ENCODE peak calls at places on chromosomes 1 and 21, in six cellular contexts. E, Z, G, C, O and R are unnamed samples. For H3K27me3 and H3K36me3, the result is how much of the 10 kb centered on the place peaks cover.

GRCh38 chr21:36783612-36784383 is 84.9 kb downstream of the SIM2 start:
- DNase-seq in E (no peak), Z (no peak), G (peak), C (peak), O (no peak), R (peak)

GRCh38 chr1:213366141-213366831 is 315.2 kb downstream of the RPS6KC1 start:
- DNase-seq in E (no peak), Z (no peak), G (no peak), C (no peak), O (no peak), R (no peak)

GRCh38 chr1:93579891-93580290 is 101.7 kb downstream of the BCAR3 start:
- DNase-seq in E (peak), Z (peak), G (peak), C (peak), O (no peak), R (peak)

GRCh38 chr1:61853545-61853944 is 111.3 kb downstream of the PATJ start:
- DNase-seq in E (no peak), Z (no peak), G (peak), C (no peak), O (no peak), R (no peak)

GRCh38 chr1:48470506-48470905 is 1.5 kb downstream of the SPATA6 start:
- DNase-seq in E (peak), Z (peak), G (peak), C (peak), O (peak), R (no peak)

GRCh38 chr1:176691251-176692228 is 228.6 kb downstream of the PAPPA2 start:
- DNase-seq in E (peak), Z (no peak), G (peak), C (peak), O (peak), R (no peak)

GRCh38 chr1:8689431-8690252 is 127.8 kb downstream of the RERE start:
- DNase-seq in E (no peak), Z (no peak), G (no peak), C (no peak), O (peak), R (no peak)

GRCh38 chr1:11384170-11384554 is 94.8 kb upstream of the DISP3 start:
- DNase-seq in E (no peak), Z (no peak), G (no peak), C (peak), O (no peak), R (no peak)

GRCh38 chr1:78145105-78145580 is 99.4 kb downstream of the GIPC2 start:
- DNase-seq in E (peak), Z (peak), G (peak), C (peak), O (peak), R (peak)

GRCh38 chr1:170247751-170248521 is 102.2 kb downstream of the NTMT2 start:
- DNase-seq in E (no peak), Z (no peak), G (peak), C (peak), O (no peak), R (no peak)

GRCh38 chr1:221117133-221117532 is 237.9 kb downstream of the HLX start:
- DNase-seq in E (no peak), Z (no peak), G (peak), C (no peak), O (no peak), R (no peak)

GRCh38 chr1:10939654-10940450 is 72.6 kb upstream of the TARDBP start:
- DNase-seq in E (no peak), Z (no peak), G (no peak), C (no peak), O (no peak), R (no peak)

GRCh38 chr1:98556521-98557158 is 104.9 kb upstream of the SNX7 start:
- DNase-seq in E (peak), Z (no peak), G (peak), C (no peak), O (peak), R (no peak)

GRCh38 chr1:1037366-1038327 is 17.7 kb downstream of the AGRN start:
- DNase-seq in E (peak), Z (peak), G (no peak), C (no peak), O (no peak), R (no peak)

GRCh38 chr1:201703646-201704438 is 125.1 kb upstream of the IPO9 start:
- DNase-seq in E (peak), Z (peak), G (peak), C (peak), O (peak), R (peak)

GRCh38 chr1:114145504-114146160 is 8.0 kb downstream of the SYT6 start:
- DNase-seq in E (no peak), Z (no peak), G (no peak), C (no peak), O (peak), R (no peak)

GRCh38 chr1:211632808-211633522 is 42.5 kb downstream of the NEK2 start:
- DNase-seq in E (no peak), Z (no peak), G (peak), C (peak), O (no peak), R (peak)

GRCh38 chr1:91527781-91528180 is 27.1 kb downstream of the CDC7 start:
- DNase-seq in E (no peak), Z (no peak), G (peak), C (no peak), O (no peak), R (no peak)

GRCh38 chr1:41360074-41361027 is 883 bp upstream of the FOXO6 start:
- DNase-seq in E (peak), Z (no peak), G (no peak), C (no peak), O (peak), R (no peak)

GRCh38 chr1:241934843-241935242 is 22.7 kb upstream of the BECN2 start:
- DNase-seq in E (no peak), Z (no peak), G (no peak), C (no peak), O (no peak), R (no peak)

GRCh38 chr1:8448906-8449661 is 131.2 kb downstream of the SLC45A1 start:
- DNase-seq in E (no peak), Z (no peak), G (peak), C (peak), O (no peak), R (peak)

GRCh38 chr1:3654549-3655281 is 2.4 kb downstream of the TP73 start:
- DNase-seq in E (no peak), Z (no peak), G (no peak), C (no peak), O (no peak), R (no peak)

GRCh38 chr1:183901748-183902341 is 96.9 kb downstream of the RGL1 start:
- DNase-seq in E (no peak), Z (no peak), G (no peak), C (peak), O (no peak), R (no peak)

GRCh38 chr1:44405804-44406743 is 1.0 kb downstream of the RNF220 start:
- DNase-seq in E (no peak), Z (no peak), G (peak), C (no peak), O (peak), R (no peak)

GRCh38 chr1:222288056-222288455 is 259.8 kb downstream of the HHIPL2 start:
- DNase-seq in E (no peak), Z (no peak), G (peak), C (no peak), O (no peak), R (no peak)

GRCh38 chr1:19166066-19166465 is 44.0 kb downstream of the UBR4 start:
- DNase-seq in E (peak), Z (no peak), G (no peak), C (no peak), O (no peak), R (no peak)

GRCh38 chr1:100265562-100265930 is 470 bp upstream of the RTCA start:
- DNase-seq in E (peak), Z (no peak), G (peak), C (peak), O (peak), R (no peak)

GRCh38 chr1:31753623-31754349 is 10.4 kb downstream of the ADGRB2 start:
- DNase-seq in E (peak), Z (peak), G (peak), C (no peak), O (no peak), R (no peak)

GRCh38 chr1:41862411-41863221 is 56.1 kb downstream of the HIVEP3 start:
- DNase-seq in E (no peak), Z (no peak), G (peak), C (peak), O (no peak), R (peak)

GRCh38 chr1:43344267-43344666 is 6.6 kb downstream of the MPL start:
- DNase-seq in E (peak), Z (no peak), G (no peak), C (no peak), O (no peak), R (no peak)

GRCh38 chr1:111656093-111657017 is 36.8 kb downstream of the RAP1A start:
- DNase-seq in E (peak), Z (no peak), G (peak), C (peak), O (peak), R (no peak)

GRCh38 chr1:145828368-145829016 is 4.5 kb downstream of the POLR3C start:
- DNase-seq in E (no peak), Z (no peak), G (no peak), C (no peak), O (no peak), R (no peak)

GRCh38 chr1:91124989-91125417 is 103.2 kb upstream of the ZNF644 start:
- DNase-seq in E (no peak), Z (no peak), G (no peak), C (no peak), O (no peak), R (no peak)

GRCh38 chr1:170660281-170660713 is 3.6 kb upstream of the PRRX1 start:
- DNase-seq in E (no peak), Z (no peak), G (peak), C (no peak), O (peak), R (no peak)

DNA sequence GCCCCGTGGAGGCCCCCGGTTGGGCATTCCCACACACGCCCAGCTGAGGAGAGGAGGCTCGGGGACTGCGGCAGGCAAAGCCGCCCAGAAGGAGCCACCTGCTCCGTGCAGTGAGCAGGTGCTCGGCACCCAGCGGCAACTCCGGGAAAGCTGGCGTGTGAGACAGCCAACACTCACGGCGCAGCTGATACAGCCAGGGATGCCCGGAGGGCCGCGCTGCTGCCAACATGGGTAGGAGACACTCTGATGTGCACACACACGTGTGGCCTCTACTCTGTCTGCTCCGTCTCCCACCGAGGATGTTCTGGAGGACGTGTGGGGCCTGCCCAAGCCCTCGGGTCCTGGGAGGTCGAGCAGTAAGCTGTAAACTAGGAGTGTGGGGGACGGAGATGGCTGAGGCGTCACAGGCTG is 12.9 kb downstream of the MORN1 start:
- DNase-seq in E (peak), Z (no peak), G (no peak), C (no peak), O (no peak), R (no peak)
- H3K27me3 ChIP-seq in E (under half), Z (under half), G (under half), C (under half), O (under half), R (under half)

DNA sequence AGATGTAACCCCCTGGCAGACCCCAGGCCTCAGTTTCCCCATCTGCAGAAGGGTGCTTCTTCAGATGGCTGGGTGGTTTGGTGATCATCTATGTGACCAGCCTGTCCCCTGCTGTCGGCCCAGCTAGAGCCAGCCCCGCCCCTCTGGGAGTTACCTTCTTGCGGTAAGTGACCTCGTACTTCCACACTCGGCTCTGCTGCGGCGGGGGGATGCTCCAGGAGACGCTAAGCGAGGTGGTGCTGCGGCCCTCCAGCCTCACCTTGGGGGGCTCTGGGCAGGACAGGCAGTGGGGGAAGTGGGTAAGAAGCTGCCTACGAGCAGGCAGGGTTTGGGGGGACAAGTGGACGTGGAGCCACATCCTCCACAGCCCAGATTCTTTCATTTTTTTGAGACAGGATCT is 20.4 kb downstream of the EPHA2 start:
- DNase-seq in E (no peak), Z (no peak), G (no peak), C (no peak), O (no peak), R (no peak)
- H3K36me3 ChIP-seq in E (under half), Z (half or more), G (under half), C (half or more), O (under half), R (half or more)

GRCh38 chr1:154802336-154803003 is 67.6 kb downstream of the KCNN3 start:
- DNase-seq in E (no peak), Z (no peak), G (no peak), C (no peak), O (no peak), R (no peak)
- H3K27me3 ChIP-seq in E (under half), Z (under half), G (half or more), C (half or more), O (under half), R (under half)

GRCh38 chr1:223802602-223803001 is 43.1 kb downstream of the TP53BP2 start:
- DNase-seq in E (no peak), Z (no peak), G (no peak), C (no peak), O (no peak), R (no peak)

GRCh38 chr1:223802032-223802431 is 43.7 kb downstream of the TP53BP2 start:
- DNase-seq in E (no peak), Z (no peak), G (no peak), C (no peak), O (no peak), R (no peak)

DNA sequence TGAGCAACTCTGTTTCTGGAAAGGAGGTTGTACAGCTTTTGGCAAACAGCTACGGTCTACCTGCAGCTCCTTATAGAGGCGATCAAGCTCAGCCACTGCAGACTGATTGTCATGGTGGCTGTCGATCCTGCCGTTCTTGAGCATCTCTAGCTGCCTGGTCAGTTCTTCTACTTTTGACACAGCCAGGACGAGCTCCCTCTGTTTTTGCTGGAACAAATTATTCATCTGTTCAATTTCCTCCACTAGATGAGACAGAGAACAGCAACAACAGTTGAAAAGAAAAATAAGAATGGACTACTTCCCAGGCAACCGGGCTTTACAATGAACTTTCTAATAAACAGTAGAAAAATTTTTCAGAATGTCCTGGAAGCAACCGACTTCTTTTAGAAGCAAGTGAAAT is 42.5 kb downstream of the TP53BP2 start:
- DNase-seq in E (no peak), Z (no peak), G (no peak), C (no peak), O (no peak), R (no peak)
- H3K36me3 ChIP-seq in E (under half), Z (half or more), G (half or more), C (under half), O (under half), R (half or more)

GRCh38 chr21:9756677-9757076 is 764.7 kb upstream of the TPTE start:
- DNase-seq in E (no peak), Z (no peak), G (no peak), C (no peak), O (no peak), R (no peak)
- H3K27me3 ChIP-seq in E (under half), Z (under half), G (under half), C (under half), O (under half), R (under half)

GRCh38 chr1:9723068-9723805 is 71.7 kb downstream of the PIK3CD start:
- DNase-seq in E (no peak), Z (no peak), G (no peak), C (no peak), O (no peak), R (no peak)

GRCh38 chr1:9726406-9726805 is 74.9 kb downstream of the PIK3CD start:
- DNase-seq in E (no peak), Z (no peak), G (no peak), C (no peak), O (no peak), R (no peak)

GRCh38 chr1:9723926-9724325 is 72.4 kb downstream of the PIK3CD start:
- DNase-seq in E (no peak), Z (no peak), G (no peak), C (no peak), O (no peak), R (no peak)

GRCh38 chr1:9726905-9727595 is 75.5 kb downstream of the PIK3CD start:
- DNase-seq in E (no peak), Z (no peak), G (no peak), C (no peak), O (no peak), R (no peak)

DNA sequence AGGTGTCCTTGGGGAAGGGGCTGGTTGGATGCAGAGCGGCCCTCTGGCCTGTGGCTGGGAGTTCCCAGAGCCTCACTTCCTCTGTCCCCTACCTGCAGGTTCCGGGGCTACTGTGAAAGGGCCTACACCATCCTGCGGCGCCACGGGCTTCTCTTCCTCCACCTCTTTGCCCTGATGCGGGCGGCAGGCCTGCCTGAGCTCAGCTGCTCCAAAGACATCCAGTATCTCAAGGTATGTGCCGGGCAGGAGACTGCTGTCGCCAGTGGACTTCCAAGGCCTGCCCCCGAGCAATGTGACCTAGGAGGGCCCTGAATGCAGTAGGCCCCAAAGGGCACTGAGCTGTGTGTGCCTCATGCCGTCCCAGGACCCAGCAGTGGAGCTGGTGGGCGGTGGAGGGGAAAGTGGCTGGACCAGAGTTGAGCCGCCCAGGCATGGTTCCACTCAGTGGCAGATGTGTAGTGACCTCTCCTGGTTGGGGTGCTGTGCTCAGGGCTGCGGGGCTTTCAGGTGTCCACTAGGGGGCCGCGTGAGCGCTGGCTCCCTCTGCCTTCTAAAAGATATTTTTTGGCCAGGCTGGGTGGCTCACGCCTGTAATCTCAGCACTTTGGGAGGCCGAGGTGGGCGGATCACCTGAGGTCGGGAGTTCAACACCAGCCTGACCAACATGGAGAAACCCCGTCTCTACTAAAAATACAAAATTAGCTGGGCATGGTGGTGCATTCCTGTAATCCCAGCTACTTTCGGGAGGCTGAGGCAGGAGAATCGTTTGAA is 73.4 kb downstream of the PIK3CD start:
- DNase-seq in E (peak), Z (peak), G (peak), C (no peak), O (peak), R (peak)
- H3K36me3 ChIP-seq in E (under half), Z (half or more), G (under half), C (under half), O (under half), R (half or more)